ENCODE peak calls at places on chromosome 22, in five cellular contexts. L is trophoblast cell, X is H9, K is mesenchymal stem cell, T is H1. Y is an unnamed sample.

GRCh38 chr22:26484360-26484706 is 656 bp downstream of the SRRD start:
- DNase-seq in L (peak), K (no peak), X (no peak), T (no peak), Y (no peak)

GRCh38 chr22:17920992-17921650 is 103.2 kb downstream of the MICAL3 start:
- DNase-seq in L (peak), X (no peak), K (no peak), T (no peak), Y (no peak)

GRCh38 chr22:42399315-42400271 is 32.6 kb downstream of the NFAM1 start:
- DNase-seq in L (no peak), X (peak), T (no peak), K (peak), Y (peak)

GRCh38 chr22:26852176-26852575 is 194.8 kb downstream of the MIAT start:
- DNase-seq in K (no peak), X (peak), T (no peak), L (no peak), Y (peak)

GRCh38 chr22:11253000-11253511 is 4274.9 kb upstream of the OR11H1 start:
- DNase-seq in L (no peak), X (peak), T (no peak), K (no peak), Y (no peak)

GRCh38 chr22:24433001-24433867 is 5.8 kb downstream of the ADORA2A start:
- DNase-seq in K (no peak), T (no peak), L (no peak), X (no peak), Y (no peak)

GRCh38 chr22:40261783-40262182 is 84.1 kb downstream of the TNRC6B start:
- DNase-seq in X (no peak), L (no peak), K (no peak), T (no peak), Y (no peak)

GRCh38 chr22:24450600-24450999 is 23.2 kb downstream of the ADORA2A start:
- DNase-seq in L (no peak), X (no peak), T (no peak), K (no peak), Y (no peak)

GRCh38 chr22:39511226-39511625 is 9.1 kb upstream of the ATF4 start:
- DNase-seq in T (no peak), K (no peak), X (no peak), L (peak), Y (no peak)

GRCh38 chr22:38097557-38098409 is 12.7 kb downstream of the BAIAP2L2 start:
- DNase-seq in L (peak), K (peak), X (peak), T (no peak), Y (peak)

GRCh38 chr22:37282385-37282677 is at the start of gene CYTH4:
- DNase-seq in X (no peak), L (peak), T (no peak), K (no peak), Y (no peak)

GRCh38 chr22:39907605-39908097 is 6.8 kb downstream of the GRAP2 start:
- DNase-seq in K (no peak), X (no peak), L (no peak), T (no peak), Y (no peak)

GRCh38 chr22:37137903-37138665 is 11.6 kb downstream of the IL2RB start:
- DNase-seq in X (no peak), K (no peak), T (no peak), L (no peak), Y (no peak)

GRCh38 chr22:28942801-28943500 is 59.6 kb downstream of the ZNRF3 start:
- DNase-seq in X (no peak), L (peak), T (no peak), K (no peak), Y (peak)

GRCh38 chr22:19290400-19291217 is 910 bp downstream of the CLTCL1 start:
- DNase-seq in T (no peak), K (peak), L (peak), X (no peak), Y (no peak)

GRCh38 chr22:47990486-47990885 is 1228.0 kb downstream of the TBC1D22A start:
- DNase-seq in K (no peak), X (no peak), T (no peak), L (no peak), Y (no peak)

GRCh38 chr22:24006207-24006913 is 1.1 kb upstream of the GSTT4 start:
- DNase-seq in T (no peak), K (no peak), X (no peak), L (no peak), Y (no peak)

GRCh38 chr22:27993201-27993635 is 74.2 kb upstream of the PITPNB start:
- DNase-seq in X (peak), L (no peak), T (no peak), K (no peak), Y (no peak)

DNA sequence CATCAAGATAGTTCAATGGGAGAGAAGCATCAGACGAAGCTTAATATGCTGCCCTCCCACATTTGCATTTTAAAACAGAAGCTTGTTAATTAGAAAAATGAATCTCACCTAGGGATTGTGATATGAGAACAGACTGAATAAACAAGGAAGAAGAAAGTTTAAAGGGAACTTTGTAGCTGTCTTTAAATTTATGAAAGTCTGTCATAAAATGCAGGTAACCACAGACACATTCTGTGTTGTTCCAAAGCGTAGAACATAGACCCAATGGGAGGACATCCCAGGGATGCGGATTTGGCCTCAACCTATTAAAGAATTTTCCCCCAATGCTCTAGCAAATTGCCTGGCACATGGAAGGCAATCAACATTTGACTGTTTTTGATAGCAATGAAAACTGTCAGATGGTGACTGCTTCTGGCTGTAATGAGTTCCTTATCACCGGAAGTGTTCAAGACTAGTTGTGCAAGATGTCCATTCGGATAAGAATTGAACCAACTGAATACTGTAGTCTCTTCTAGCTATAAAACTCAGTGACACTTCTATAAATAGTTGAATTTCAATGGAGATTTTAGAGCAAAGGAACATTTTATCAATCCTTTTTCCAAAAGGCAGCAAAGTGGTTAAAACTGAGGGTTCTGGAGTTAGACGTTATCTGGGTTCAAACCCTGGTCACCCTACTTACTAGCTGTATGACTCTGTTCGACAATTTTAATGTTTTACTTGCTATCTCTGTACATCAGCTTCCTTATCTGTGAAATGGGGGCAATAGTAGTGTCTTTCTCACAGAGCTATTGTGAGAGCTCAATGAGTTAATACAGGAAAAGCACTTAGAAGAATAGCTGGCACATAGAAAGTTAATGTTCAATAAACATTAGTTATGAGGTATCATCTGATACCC is 64.9 kb downstream of the LIF start:
- DNase-seq in X (no peak), T (no peak), L (no peak), K (no peak), Y (no peak)
- H3K23ac ChIP-seq in X (no peak), T (no peak), L (no peak), K (no peak), Y (no peak)

GRCh38 chr22:22351366-22351765 is 106.8 kb downstream of the VPREB1 start:
- DNase-seq in T (no peak), K (no peak), X (no peak), L (no peak), Y (no peak)
- H2BK12ac ChIP-seq in T (no peak), K (no peak), X (no peak), L (no peak), Y (no peak)

DNA sequence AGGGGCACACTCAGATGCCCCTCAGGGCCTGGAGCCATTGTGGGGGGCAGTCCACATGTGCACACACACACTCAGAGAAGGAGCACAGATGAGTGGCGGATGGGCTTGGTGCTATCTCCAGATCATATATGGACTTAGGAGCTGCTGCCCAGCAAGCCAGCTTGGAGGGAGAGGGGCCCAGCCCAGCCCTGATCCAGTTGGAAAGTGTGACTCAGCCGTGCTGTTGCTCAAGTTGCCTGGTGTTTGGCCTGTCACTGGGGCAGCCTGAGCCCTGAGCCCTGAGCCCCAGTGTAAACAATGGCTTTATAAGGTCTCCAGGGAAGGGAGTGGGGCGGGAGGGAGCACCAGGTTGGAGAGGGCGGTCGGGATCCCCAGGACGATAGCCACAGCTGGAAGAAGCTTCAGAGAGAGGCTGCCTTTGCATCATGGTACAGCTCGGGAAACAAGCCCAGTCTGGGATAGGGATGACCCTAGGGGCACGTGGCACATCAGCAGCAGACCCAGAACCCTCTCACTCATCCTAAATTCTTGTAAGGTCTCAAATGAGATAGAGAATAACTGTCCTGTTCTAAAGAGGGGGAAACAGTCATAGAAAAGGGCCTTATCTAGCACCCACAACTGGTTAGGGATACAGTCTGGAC is 4.8 kb downstream of the SELENOM start:
- DNase-seq in K (peak), L (peak), T (no peak), X (no peak), Y (no peak)
- H3K4me2 ChIP-seq in K (no peak), L (no peak), T (no peak), X (no peak), Y (no peak)

GRCh38 chr22:41367680-41368542 is 13.8 kb upstream of the TEF start:
- DNase-seq in K (no peak), L (peak), T (no peak), X (peak), Y (no peak)

GRCh38 chr22:41369837-41370236 is 11.9 kb upstream of the TEF start:
- DNase-seq in L (no peak), T (no peak), X (no peak), K (no peak), Y (no peak)

GRCh38 chr22:41368543-41368817 is 13.3 kb upstream of the TEF start:
- DNase-seq in T (no peak), K (no peak), X (no peak), L (no peak), Y (no peak)

GRCh38 chr22:41367039-41367679 is 14.6 kb upstream of the TEF start:
- DNase-seq in X (peak), K (peak), L (peak), T (no peak), Y (no peak)

DNA sequence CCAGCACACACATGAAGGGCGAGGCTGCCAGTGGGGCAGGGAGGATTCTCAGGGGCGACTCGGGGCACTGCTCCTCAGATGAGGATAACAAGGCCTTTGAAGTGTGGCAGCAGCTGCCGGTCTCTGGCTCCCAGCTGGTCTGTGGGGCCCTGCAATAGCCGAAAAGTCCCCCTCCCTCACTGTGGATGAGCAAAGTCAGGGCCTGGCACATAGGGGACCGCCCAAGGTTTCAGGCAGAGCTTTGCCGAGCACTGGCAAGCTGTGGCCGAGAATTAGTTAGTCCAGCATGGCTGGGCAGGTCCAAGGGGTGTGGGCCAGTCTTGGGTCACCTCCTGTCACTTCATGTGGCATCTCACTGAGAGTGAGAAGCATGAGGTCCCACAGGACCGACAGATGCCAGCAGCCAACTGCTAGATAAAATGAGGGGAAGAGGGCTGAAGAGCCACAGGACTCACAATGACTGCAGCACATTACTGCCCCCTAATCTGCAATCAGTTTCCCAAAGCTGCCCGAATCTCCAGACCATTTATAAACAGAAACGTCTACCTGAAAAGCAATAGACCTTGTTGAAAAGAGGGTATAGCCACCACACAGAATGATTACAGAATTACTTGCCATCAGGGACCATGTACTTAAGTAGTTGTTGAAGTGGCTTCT is 12.5 kb upstream of the TEF start:
- DNase-seq in T (no peak), K (no peak), L (no peak), X (no peak), Y (no peak)
- H3K23ac ChIP-seq in T (no peak), K (no peak), L (no peak), X (no peak), Y (no peak)

Y was measured in neuronal stem cell.